ENCODE peak calls at places on chromosomes 7 and 10, in four cellular contexts. X is astrocyte, K is HepG2, R is AG10803. B is an unnamed sample.
A peak's percentile ranks its signal among the peaks of the same experiment; 100 is the strongest.

GRCh38 chr10:112375721-112376577 is 2.0 kb downstream of the ACSL5 start:
- DNase-seq in X (no peak), K (peak; percentile 56), R (peak; percentile 50), B (peak; percentile 50)

GRCh38 chr10:29784175-29784773 is 149.5 kb upstream of the SVIL start:
- DNase-seq in X (peak; percentile 100), K (peak; percentile 29), R (peak; percentile 98), B (peak; percentile 99)

GRCh38 chr10:30098624-30099023 is 39.2 kb upstream of the JCAD start:
- DNase-seq in X (peak; percentile 97), K (no peak), R (peak; percentile 94), B (peak; percentile 81)

GRCh38 chr10:92822964-92823363 is 25.4 kb upstream of the EXOC6 start:
- DNase-seq in X (peak; percentile 22), K (no peak), R (no peak), B (no peak)

GRCh38 chr7:69652947-69653701 is 54.8 kb downstream of the AUTS2 start:
- DNase-seq in X (no peak), K (no peak), R (no peak), B (no peak)

GRCh38 chr10:77520290-77520689 is 117.3 kb downstream of the KCNMA1 start:
- DNase-seq in X (no peak), K (no peak), R (no peak), B (no peak)

GRCh38 chr7:115816318-115816974 is 214.1 kb downstream of the TFEC start:
- DNase-seq in X (no peak), K (no peak), R (no peak), B (no peak)

GRCh38 chr7:98283127-98283886 is 1.8 kb downstream of the BRI3 start:
- DNase-seq in X (peak; percentile 51), K (no peak), R (peak; percentile 82), B (peak; percentile 85)

GRCh38 chr7:86867163-86867762 is 192.2 kb downstream of the ELAPOR2 start:
- DNase-seq in X (no peak), K (no peak), R (no peak), B (no peak)

GRCh38 chr10:133378251-133379096 is 588 bp upstream of the PAOX start:
- DNase-seq in X (peak; percentile 18), K (peak; percentile 46), R (peak; percentile 34), B (peak; percentile 78)

GRCh38 chr10:88987840-88988239 is 2.8 kb upstream of the FAS start:
- DNase-seq in X (no peak), K (no peak), R (no peak), B (no peak)

GRCh38 chr10:48940372-48940771 is 732 bp upstream of the LRRC18 start:
- DNase-seq in X (no peak), K (no peak), R (no peak), B (no peak)

GRCh38 chr10:110802090-110802489 is 69.6 kb upstream of the PDCD4 start:
- DNase-seq in X (peak; percentile 74), K (no peak), R (peak; percentile 88), B (peak; percentile 89)

GRCh38 chr10:31034041-31034918 is 2.6 kb upstream of the ZNF438 start:
- DNase-seq in X (peak; percentile 99), K (no peak), R (peak; percentile 98), B (peak; percentile 91)

GRCh38 chr10:128540806-128541739 is 414.9 kb upstream of the MKI67 start:
- DNase-seq in X (no peak), K (no peak), R (no peak), B (no peak)

DNA sequence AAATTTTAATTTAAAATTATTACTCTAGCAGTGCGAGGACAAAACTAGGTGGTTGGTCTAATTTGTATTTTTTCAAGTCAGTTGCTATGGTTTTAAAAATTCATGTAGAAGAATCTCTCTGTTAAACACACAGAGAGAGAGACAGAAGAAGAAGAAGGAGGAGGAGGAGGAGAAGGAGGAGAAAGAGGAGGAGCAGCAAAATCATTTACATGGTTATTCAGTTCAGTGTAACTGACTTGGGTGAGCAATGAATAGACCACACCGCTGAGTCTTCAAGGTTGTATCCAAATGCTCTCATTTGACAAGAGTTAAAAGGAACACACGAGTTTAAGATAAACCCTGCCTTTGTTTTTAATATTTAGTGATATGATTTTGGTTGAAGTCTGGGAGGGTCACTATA is 131.1 kb downstream of the PDE1C start:
- DNase-seq in X (no peak), K (no peak), R (no peak), B (no peak)
- TF ChIP-seq CTCF in X (no peak), K (no peak), R (no peak), B (no peak)

GRCh38 chr7:157377436-157378124 is 40.8 kb downstream of the DNAJB6 start:
- DNase-seq in X (no peak), K (no peak), R (no peak), B (no peak)
- H3K4me3 ChIP-seq in X (no peak overlapping the region), K (no peak overlapping the region), R (no peak overlapping the region), B (no peak overlapping the region)

DNA sequence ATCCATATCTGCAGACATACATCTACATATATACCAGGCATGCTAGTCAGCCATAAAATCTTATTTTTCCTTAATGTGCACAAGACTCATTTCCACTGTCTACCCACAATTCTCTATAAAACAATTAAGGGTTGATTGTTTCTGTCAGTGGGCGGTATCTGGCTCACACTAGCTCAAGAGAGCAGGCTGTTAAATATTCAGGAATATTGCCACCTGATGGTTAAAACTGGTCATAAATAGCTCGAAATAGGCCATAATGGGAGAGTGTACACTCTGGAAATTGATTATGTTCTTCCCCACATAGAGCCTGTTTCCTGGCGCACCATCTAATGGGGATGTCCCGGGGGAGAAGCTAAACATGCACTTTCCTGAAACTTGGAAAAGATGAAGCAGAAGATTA is 620.6 kb upstream of the ANKRD30A start:
- DNase-seq in X (no peak), K (no peak), R (no peak), B (no peak)
- TF ChIP-seq CTCF in X (no peak), K (no peak), R (no peak), B (no peak)

GRCh38 chr7:130735273-130735716 is 1.3 kb upstream of the KLF14 start:
- DNase-seq in X (no peak), K (no peak), R (no peak), B (no peak)
- H3K4me3 ChIP-seq in X (no peak overlapping the region), K (no peak overlapping the region), R (no peak overlapping the region), B (peak overlapping the region; percentile 64)